ENCODE peak calls at places on chromosome 7, in seven cellular contexts. One of them, this sample, is unnamed.

GRCh38 chr7:21767300-21767900 is 178.3 kb downstream of the CDCA7L start:
- DNase-seq in uterus: no peak
- DNase-seq in left ventricle myocardium inferior: no peak
- DNase-seq in astrocyte of the spinal cord: peak
- DNase-seq in AG04449: no peak
- DNase-seq in HCT116: peak
- DNase-seq in IMR-90: peak
- DNase-seq in this sample: peak

GRCh38 chr7:101169838-101170531 is 4.6 kb upstream of the VGF start:
- DNase-seq in IMR-90: peak
- DNase-seq in astrocyte of the spinal cord: peak
- DNase-seq in HCT116: no peak
- DNase-seq in AG04449: no peak
- DNase-seq in left ventricle myocardium inferior: peak
- DNase-seq in uterus: peak
- DNase-seq in this sample: no peak

GRCh38 chr7:130366561-130366960 is 13.7 kb upstream of the CPA1 start:
- DNase-seq in AG04449: no peak
- DNase-seq in astrocyte of the spinal cord: no peak
- DNase-seq in HCT116: no peak
- DNase-seq in left ventricle myocardium inferior: no peak
- DNase-seq in IMR-90: peak
- DNase-seq in uterus: no peak
- DNase-seq in this sample: no peak

GRCh38 chr7:142153400-142153799 is 41.9 kb downstream of the MGAM2 start:
- DNase-seq in IMR-90: no peak
- DNase-seq in AG04449: no peak
- DNase-seq in uterus: no peak
- DNase-seq in left ventricle myocardium inferior: no peak
- DNase-seq in astrocyte of the spinal cord: no peak
- DNase-seq in HCT116: no peak
- DNase-seq in this sample: peak

GRCh38 chr7:136523581-136523980 is 344.9 kb upstream of the CHRM2 start:
- DNase-seq in IMR-90: peak
- DNase-seq in AG04449: no peak
- DNase-seq in left ventricle myocardium inferior: no peak
- DNase-seq in uterus: no peak
- DNase-seq in astrocyte of the spinal cord: peak
- DNase-seq in HCT116: no peak
- DNase-seq in this sample: no peak

GRCh38 chr7:23597064-23597907 is at the start of gene CCDC126:
- DNase-seq in astrocyte of the spinal cord: peak
- DNase-seq in uterus: peak
- DNase-seq in left ventricle myocardium inferior: peak
- DNase-seq in IMR-90: peak
- DNase-seq in HCT116: peak
- DNase-seq in AG04449: peak
- DNase-seq in this sample: peak

GRCh38 chr7:129376778-129377700 is 57.2 kb upstream of the STRIP2 start:
- DNase-seq in IMR-90: peak
- DNase-seq in uterus: no peak
- DNase-seq in HCT116: no peak
- DNase-seq in AG04449: no peak
- DNase-seq in left ventricle myocardium inferior: no peak
- DNase-seq in astrocyte of the spinal cord: peak
- DNase-seq in this sample: no peak

GRCh38 chr7:98641646-98642489 is 24.8 kb downstream of the NPTX2 start:
- DNase-seq in left ventricle myocardium inferior: no peak
- DNase-seq in AG04449: no peak
- DNase-seq in uterus: no peak
- DNase-seq in IMR-90: no peak
- DNase-seq in astrocyte of the spinal cord: no peak
- DNase-seq in HCT116: no peak
- DNase-seq in this sample: no peak

GRCh38 chr7:13117103-13117502 is 429.7 kb downstream of the ARL4A start:
- DNase-seq in left ventricle myocardium inferior: no peak
- DNase-seq in astrocyte of the spinal cord: peak
- DNase-seq in uterus: no peak
- DNase-seq in AG04449: no peak
- DNase-seq in HCT116: peak
- DNase-seq in IMR-90: peak
- DNase-seq in this sample: no peak

GRCh38 chr7:68014031-68014774 is 1017.6 kb downstream of the TYW1 start:
- DNase-seq in AG04449: no peak
- DNase-seq in IMR-90: no peak
- DNase-seq in astrocyte of the spinal cord: no peak
- DNase-seq in left ventricle myocardium inferior: no peak
- DNase-seq in uterus: no peak
- DNase-seq in HCT116: no peak
- DNase-seq in this sample: no peak

GRCh38 chr7:138023618-138024333 is 21.9 kb upstream of the CREB3L2 start:
- DNase-seq in IMR-90: no peak
- DNase-seq in astrocyte of the spinal cord: no peak
- DNase-seq in AG04449: no peak
- DNase-seq in HCT116: no peak
- DNase-seq in uterus: no peak
- DNase-seq in left ventricle myocardium inferior: no peak
- DNase-seq in this sample: no peak

GRCh38 chr7:128744366-128744905 is 5.3 kb downstream of the CALU start:
- DNase-seq in astrocyte of the spinal cord: no peak
- DNase-seq in IMR-90: no peak
- DNase-seq in left ventricle myocardium inferior: no peak
- DNase-seq in uterus: no peak
- DNase-seq in HCT116: no peak
- DNase-seq in AG04449: no peak
- DNase-seq in this sample: no peak

GRCh38 chr7:77415822-77416620 is at the start of gene GSAP:
- DNase-seq in uterus: peak
- DNase-seq in AG04449: no peak
- DNase-seq in HCT116: no peak
- DNase-seq in astrocyte of the spinal cord: no peak
- DNase-seq in IMR-90: no peak
- DNase-seq in left ventricle myocardium inferior: peak
- DNase-seq in this sample: no peak

GRCh38 chr7:128153436-128153835 is 87.6 kb upstream of the LEP start:
- DNase-seq in left ventricle myocardium inferior: no peak
- DNase-seq in astrocyte of the spinal cord: no peak
- DNase-seq in IMR-90: no peak
- DNase-seq in AG04449: no peak
- DNase-seq in uterus: no peak
- DNase-seq in HCT116: no peak
- DNase-seq in this sample: no peak

GRCh38 chr7:29328811-29329210 is 134.2 kb downstream of the CHN2 start:
- DNase-seq in astrocyte of the spinal cord: no peak
- DNase-seq in left ventricle myocardium inferior: no peak
- DNase-seq in IMR-90: no peak
- DNase-seq in uterus: no peak
- DNase-seq in HCT116: no peak
- DNase-seq in AG04449: no peak
- DNase-seq in this sample: no peak

GRCh38 chr7:104156842-104157277 is 51.0 kb downstream of the ORC5 start:
- DNase-seq in left ventricle myocardium inferior: no peak
- DNase-seq in AG04449: peak
- DNase-seq in IMR-90: peak
- DNase-seq in astrocyte of the spinal cord: peak
- DNase-seq in uterus: no peak
- DNase-seq in HCT116: peak
- DNase-seq in this sample: no peak

GRCh38 chr7:83739527-83739926 is 90.6 kb upstream of the SEMA3E start:
- DNase-seq in uterus: no peak
- DNase-seq in HCT116: no peak
- DNase-seq in left ventricle myocardium inferior: no peak
- DNase-seq in IMR-90: no peak
- DNase-seq in astrocyte of the spinal cord: no peak
- DNase-seq in AG04449: no peak
- DNase-seq in this sample: no peak

GRCh38 chr7:129066290-129067131 is 11.6 kb upstream of the TNPO3 start:
- DNase-seq in uterus: no peak
- DNase-seq in IMR-90: peak
- DNase-seq in AG04449: peak
- DNase-seq in astrocyte of the spinal cord: peak
- DNase-seq in left ventricle myocardium inferior: no peak
- DNase-seq in HCT116: no peak
- DNase-seq in this sample: no peak

GRCh38 chr7:514651-515598 is 4.7 kb downstream of the PDGFA start:
- DNase-seq in uterus: peak
- DNase-seq in astrocyte of the spinal cord: peak
- DNase-seq in AG04449: no peak
- DNase-seq in left ventricle myocardium inferior: no peak
- DNase-seq in HCT116: no peak
- DNase-seq in IMR-90: no peak
- DNase-seq in this sample: no peak

DNA sequence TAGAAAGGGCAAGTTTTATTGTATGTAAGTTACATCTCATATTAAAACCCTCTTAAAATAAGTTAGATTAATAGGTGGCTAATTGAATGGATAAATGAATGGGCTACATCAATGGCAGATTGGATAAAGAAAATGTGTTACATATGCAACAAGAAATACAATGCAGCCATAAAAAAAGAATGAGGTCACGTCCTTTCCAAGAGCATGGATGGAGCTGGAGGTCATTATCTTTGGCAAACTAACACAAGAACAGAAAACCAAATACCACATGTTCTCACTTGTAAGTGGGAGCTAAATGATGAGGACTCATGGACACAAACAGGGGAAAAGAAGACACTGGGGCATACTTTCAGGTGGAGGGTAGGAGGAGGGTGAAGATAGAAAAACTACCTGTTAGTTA is 182.2 kb upstream of the GNAI1 start:
- DNase-seq in IMR-90: no peak
- DNase-seq in HCT116: no peak
- DNase-seq in uterus: no peak
- DNase-seq in AG04449: no peak
- DNase-seq in left ventricle myocardium inferior: no peak
- DNase-seq in astrocyte of the spinal cord: no peak
- DNase-seq in this sample: no peak
- H3K4me3 ChIP-seq in IMR-90: no peak
- H3K4me3 ChIP-seq in HCT116: no peak
- H3K4me3 ChIP-seq in uterus: no peak
- H3K4me3 ChIP-seq in AG04449: no peak
- H3K4me3 ChIP-seq in left ventricle myocardium inferior: no peak
- H3K4me3 ChIP-seq in astrocyte of the spinal cord: no peak
- H3K4me3 ChIP-seq in this sample: no peak

GRCh38 chr7:44275829-44276570 is 49.4 kb downstream of the CAMK2B start:
- DNase-seq in uterus: no peak
- DNase-seq in astrocyte of the spinal cord: no peak
- DNase-seq in left ventricle myocardium inferior: peak
- DNase-seq in HCT116: no peak
- DNase-seq in AG04449: no peak
- DNase-seq in IMR-90: no peak
- DNase-seq in this sample: no peak
- H3K4me3 ChIP-seq in uterus: no peak
- H3K4me3 ChIP-seq in astrocyte of the spinal cord: no peak
- H3K4me3 ChIP-seq in left ventricle myocardium inferior: no peak
- H3K4me3 ChIP-seq in HCT116: no peak
- H3K4me3 ChIP-seq in AG04449: no peak
- H3K4me3 ChIP-seq in IMR-90: no peak
- H3K4me3 ChIP-seq in this sample: no peak

GRCh38 chr7:2645274-2645868 is 13.6 kb downstream of the TTYH3 start:
- DNase-seq in uterus: no peak
- DNase-seq in HCT116: no peak
- DNase-seq in IMR-90: no peak
- DNase-seq in left ventricle myocardium inferior: no peak
- DNase-seq in AG04449: no peak
- DNase-seq in astrocyte of the spinal cord: no peak
- DNase-seq in this sample: no peak

GRCh38 chr7:2646336-2646679 is 14.5 kb downstream of the TTYH3 start:
- DNase-seq in astrocyte of the spinal cord: no peak
- DNase-seq in HCT116: no peak
- DNase-seq in uterus: no peak
- DNase-seq in left ventricle myocardium inferior: no peak
- DNase-seq in IMR-90: no peak
- DNase-seq in AG04449: no peak
- DNase-seq in this sample: no peak

GRCh38 chr7:2643386-2644229 is 11.8 kb downstream of the TTYH3 start:
- DNase-seq in AG04449: no peak
- DNase-seq in IMR-90: no peak
- DNase-seq in astrocyte of the spinal cord: no peak
- DNase-seq in uterus: no peak
- DNase-seq in HCT116: no peak
- DNase-seq in left ventricle myocardium inferior: no peak
- DNase-seq in this sample: no peak

GRCh38 chr7:2646680-2647571 is 15.1 kb downstream of the TTYH3 start:
- DNase-seq in astrocyte of the spinal cord: no peak
- DNase-seq in IMR-90: no peak
- DNase-seq in left ventricle myocardium inferior: no peak
- DNase-seq in AG04449: no peak
- DNase-seq in uterus: no peak
- DNase-seq in HCT116: peak
- DNase-seq in this sample: no peak

DNA sequence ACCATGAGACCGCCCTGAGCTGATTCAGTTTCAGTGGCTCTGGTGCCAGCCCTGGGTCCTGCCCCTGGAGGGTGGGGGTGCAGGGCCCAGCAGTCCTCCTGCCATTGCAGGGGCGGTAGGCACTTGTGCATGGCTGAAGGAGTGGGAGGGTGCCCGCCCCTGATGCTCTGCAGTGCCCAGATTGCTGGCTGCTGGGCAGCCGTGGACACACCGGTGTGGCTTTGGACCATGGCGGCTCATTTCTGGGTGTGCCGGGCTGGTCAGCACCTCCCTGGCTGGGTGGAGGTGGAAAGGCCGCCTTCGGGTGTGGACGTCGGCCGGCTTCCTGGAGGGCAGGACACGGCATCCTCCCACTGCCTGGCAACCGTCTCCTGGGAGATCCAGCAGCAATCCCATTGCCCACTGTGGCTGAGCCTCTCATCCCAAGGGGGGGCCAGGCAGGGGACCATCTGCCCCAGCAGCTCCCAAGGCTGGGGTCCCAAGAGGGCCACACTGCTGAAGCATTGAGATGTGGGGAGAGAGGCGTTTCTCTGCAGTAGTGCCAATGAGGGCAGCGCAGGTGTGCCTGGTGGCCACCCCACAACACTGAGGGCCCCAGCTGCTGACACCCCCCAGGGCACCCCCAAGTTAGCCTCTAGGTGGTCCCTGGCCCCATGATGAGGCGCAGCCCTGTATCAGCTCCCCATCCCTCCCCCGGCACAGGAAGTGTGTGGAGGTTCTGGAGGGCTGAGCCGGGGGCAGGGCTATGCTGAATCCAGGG is 12.9 kb downstream of the TTYH3 start:
- DNase-seq in AG04449: no peak
- DNase-seq in left ventricle myocardium inferior: no peak
- DNase-seq in astrocyte of the spinal cord: no peak
- DNase-seq in uterus: no peak
- DNase-seq in IMR-90: no peak
- DNase-seq in HCT116: no peak
- DNase-seq in this sample: no peak
- H3K4me3 ChIP-seq in AG04449: no peak
- H3K4me3 ChIP-seq in left ventricle myocardium inferior: no peak
- H3K4me3 ChIP-seq in astrocyte of the spinal cord: no peak
- H3K4me3 ChIP-seq in uterus: no peak
- H3K4me3 ChIP-seq in IMR-90: no peak
- H3K4me3 ChIP-seq in HCT116: no peak
- H3K4me3 ChIP-seq in this sample: no peak

GRCh38 chr7:2564970-2565546 is 6.3 kb downstream of the IQCE start:
- DNase-seq in uterus: no peak
- DNase-seq in IMR-90: peak
- DNase-seq in left ventricle myocardium inferior: no peak
- DNase-seq in astrocyte of the spinal cord: no peak
- DNase-seq in HCT116: no peak
- DNase-seq in AG04449: no peak
- DNase-seq in this sample: no peak
- H3K4me3 ChIP-seq in uterus: no peak
- H3K4me3 ChIP-seq in IMR-90: no peak
- H3K4me3 ChIP-seq in left ventricle myocardium inferior: no peak
- H3K4me3 ChIP-seq in astrocyte of the spinal cord: no peak
- H3K4me3 ChIP-seq in HCT116: no peak
- H3K4me3 ChIP-seq in AG04449: no peak
- H3K4me3 ChIP-seq in this sample: no peak

GRCh38 chr7:33644489-33644888 is 260.9 kb upstream of the BMPER start:
- DNase-seq in HCT116: no peak
- DNase-seq in IMR-90: peak
- DNase-seq in uterus: no peak
- DNase-seq in left ventricle myocardium inferior: no peak
- DNase-seq in astrocyte of the spinal cord: no peak
- DNase-seq in AG04449: no peak
- DNase-seq in this sample: no peak
- H3K4me3 ChIP-seq in HCT116: no peak
- H3K4me3 ChIP-seq in IMR-90: no peak
- H3K4me3 ChIP-seq in uterus: no peak
- H3K4me3 ChIP-seq in left ventricle myocardium inferior: no peak
- H3K4me3 ChIP-seq in astrocyte of the spinal cord: no peak
- H3K4me3 ChIP-seq in AG04449: no peak
- H3K4me3 ChIP-seq in this sample: no peak

This sample was measured in LNCaP clone FGC.